ENCODE peak calls at places on chromosome 4, in seven cellular contexts. U is bronchial epithelial cell; H is heart left ventricle; K is naive thymus-derived CD8-positive, alpha-beta T cell; X is activated CD4-positive, alpha-beta T cell treated with anti-CD3 and anti-CD28 coated beads, Interleukin-2, amount 50 U/mL, for 1 hour; Z is D341Med; E is MG63. C is an unnamed sample.

GRCh38 chr4:84596826-84597225 is 13.9 kb downstream of the CDS1 start:
- DNase-seq in U (peak; percentile 90), H (no peak), K (no peak), X (no peak), Z (no peak), E (no peak), C (no peak)

GRCh38 chr4:78688385-78688784 is 87.8 kb upstream of the BMP2K start:
- DNase-seq in U (no peak), H (no peak), K (no peak), X (no peak), Z (no peak), E (no peak), C (no peak)

GRCh38 chr4:63296773-63297172 is 1112.5 kb downstream of the TECRL start:
- DNase-seq in U (peak; percentile 5), H (no peak), K (no peak), X (no peak), Z (peak; percentile 29), E (no peak), C (no peak)

GRCh38 chr4:87839309-87839946 is 6.7 kb downstream of the MEPE start:
- DNase-seq in U (peak; percentile 40), H (no peak), K (no peak), X (no peak), Z (peak; percentile 61), E (no peak), C (peak; percentile 69)

GRCh38 chr4:185767528-185767927 is 44.5 kb downstream of the SORBS2 start:
- DNase-seq in U (no peak), H (no peak), K (no peak), X (no peak), Z (no peak), E (no peak), C (no peak)

GRCh38 chr4:83054928-83055327 is 19.9 kb downstream of the COPS4 start:
- DNase-seq in U (peak; percentile 20), H (no peak), K (no peak), X (no peak), Z (peak; percentile 35), E (no peak), C (peak; percentile 53)

GRCh38 chr4:91058345-91058744 is 931.2 kb downstream of the CCSER1 start:
- DNase-seq in U (peak; percentile 93), H (no peak), K (no peak), X (no peak), Z (no peak), E (no peak), C (no peak)

GRCh38 chr4:41120297-41121217 is 93.8 kb downstream of the APBB2 start:
- DNase-seq in U (peak; percentile 78), H (peak; percentile 39), K (no peak), X (no peak), Z (no peak), E (peak; percentile 45), C (no peak)

GRCh38 chr4:168162604-168163003 is 70.3 kb downstream of the ANXA10 start:
- DNase-seq in U (peak; percentile 83), H (no peak), K (no peak), X (no peak), Z (no peak), E (no peak), C (no peak)

GRCh38 chr4:82458729-82459128 is 28.3 kb downstream of the ENOPH1 start:
- DNase-seq in U (no peak), H (no peak), K (no peak), X (no peak), Z (peak; percentile 39), E (no peak), C (no peak)

GRCh38 chr4:180637616-180638015 is 1605.6 kb upstream of the TENM3 start:
- DNase-seq in U (no peak), H (no peak), K (no peak), X (no peak), Z (no peak), E (no peak), C (no peak)

GRCh38 chr4:6009452-6009851 is 8.8 kb downstream of the C4orf50 start:
- DNase-seq in U (no peak), H (no peak), K (no peak), X (no peak), Z (no peak), E (no peak), C (no peak)

GRCh38 chr4:98150092-98150761 is 7.0 kb upstream of the STPG2 start:
- DNase-seq in U (peak; percentile 17), H (no peak), K (no peak), X (no peak), Z (no peak), E (no peak), C (no peak)

GRCh38 chr4:87458913-87459312 is 36.5 kb downstream of the NUDT9 start:
- DNase-seq in U (no peak), H (no peak), K (no peak), X (no peak), Z (no peak), E (no peak), C (no peak)

GRCh38 chr4:5924466-5925125 is 31.7 kb upstream of the CRMP1 start:
- DNase-seq in U (no peak), H (no peak), K (no peak), X (no peak), Z (no peak), E (no peak), C (no peak)

GRCh38 chr4:122845760-122846159 is 19.1 kb downstream of the FGF2 start:
- DNase-seq in U (no peak), H (no peak), K (no peak), X (no peak), Z (no peak), E (no peak), C (no peak)

GRCh38 chr4:10640535-10641159 is 43.9 kb downstream of the CLNK start:
- DNase-seq in U (no peak), H (no peak), K (no peak), X (no peak), Z (no peak), E (no peak), C (no peak)

GRCh38 chr4:167614866-167615265 is 380.6 kb upstream of the SPOCK3 start:
- DNase-seq in U (peak; percentile 37), H (no peak), K (no peak), X (no peak), Z (no peak), E (peak; percentile 23), C (no peak)

GRCh38 chr4:163542275-163542674 is 47.8 kb downstream of the TMA16 start:
- DNase-seq in U (peak; percentile 84), H (no peak), K (no peak), X (no peak), Z (no peak), E (peak; percentile 34), C (no peak)

GRCh38 chr4:151801547-151802516 is 41.0 kb upstream of the GATB start:
- DNase-seq in U (peak; percentile 47), H (no peak), K (peak; percentile 40), X (peak; percentile 61), Z (peak; percentile 76), E (peak; percentile 13), C (peak; percentile 91)

GRCh38 chr4:116603096-116603495 is 482.3 kb downstream of the TRAM1L1 start:
- DNase-seq in U (peak; percentile 62), H (no peak), K (no peak), X (no peak), Z (no peak), E (no peak), C (no peak)

GRCh38 chr4:138216272-138216867 is 25.8 kb downstream of the SLC7A11 start:
- DNase-seq in U (no peak), H (no peak), K (no peak), X (no peak), Z (no peak), E (no peak), C (no peak)

GRCh38 chr4:61068745-61069144 is 131.4 kb upstream of the ADGRL3 start:
- DNase-seq in U (peak; percentile 13), H (no peak), K (no peak), X (no peak), Z (no peak), E (no peak), C (no peak)

GRCh38 chr4:71020611-71021010 is 27.2 kb downstream of the DCK start:
- DNase-seq in U (no peak), H (no peak), K (no peak), X (no peak), Z (no peak), E (peak; percentile 12), C (no peak)

GRCh38 chr4:177204126-177204525 is 105.5 kb upstream of the NEIL3 start:
- DNase-seq in U (no peak), H (no peak), K (no peak), X (no peak), Z (no peak), E (no peak), C (no peak)

GRCh38 chr4:8640816-8641215 is 48.3 kb downstream of the CPZ start:
- DNase-seq in U (no peak), H (no peak), K (no peak), X (no peak), Z (no peak), E (no peak), C (no peak)

GRCh38 chr4:159855731-159856130 is 752.9 kb downstream of the RAPGEF2 start:
- DNase-seq in U (no peak), H (no peak), K (no peak), X (no peak), Z (peak; percentile 36), E (no peak), C (no peak)

GRCh38 chr4:2077537-2078460 is 18.7 kb downstream of the NAT8L start:
- DNase-seq in U (no peak), H (no peak), K (no peak), X (no peak), Z (peak; percentile 24), E (no peak), C (peak; percentile 89)

GRCh38 chr4:55184600-55185523 is 59.5 kb upstream of the KDR start:
- DNase-seq in U (no peak), H (no peak), K (peak; percentile 2), X (peak; percentile 5), Z (peak; percentile 66), E (peak; percentile 33), C (peak; percentile 78)

GRCh38 chr4:158111241-158111640 is 61.6 kb downstream of the GASK1B start:
- DNase-seq in U (peak; percentile 35), H (no peak), K (no peak), X (no peak), Z (no peak), E (no peak), C (no peak)

C was measured in Karpas-422.